ENCODE peak calls at places on chromosomes 1 and 21, in ten cellular contexts. P, A, V, W, I, Y, X, B, Z and D are unnamed samples.

GRCh38 chr1:173405758-173406344 is 71.3 kb upstream of the PRDX6 start:
- DNase-seq in P (no peak), A (no peak), V (no peak), W (peak; percentile 42), I (no peak), Y (no peak), X (no peak), B (peak; percentile 66), Z (no peak), D (no peak)

GRCh38 chr1:67834246-67834877 is 1.1 kb upstream of the GNG12 start:
- DNase-seq in P (no peak), A (no peak), V (no peak), W (no peak), I (no peak), Y (no peak), X (no peak), B (no peak), Z (no peak), D (no peak)

GRCh38 chr1:24897263-24898151 is 32.6 kb downstream of the RUNX3 start:
- DNase-seq in P (no peak), A (no peak), V (peak; percentile 17), W (no peak), I (no peak), Y (no peak), X (no peak), B (no peak), Z (peak; percentile 35), D (no peak)

GRCh38 chr1:151756291-151756690 is 7.0 kb downstream of the MRPL9 start:
- DNase-seq in P (no peak), A (no peak), V (no peak), W (peak; percentile 14), I (no peak), Y (no peak), X (no peak), B (peak; percentile 5), Z (no peak), D (no peak)

GRCh38 chr1:67191668-67192520 is 25.6 kb downstream of the IL23R start:
- DNase-seq in P (no peak), A (no peak), V (no peak), W (peak; percentile 52), I (no peak), Y (no peak), X (peak; percentile 32), B (no peak), Z (no peak), D (no peak)

GRCh38 chr1:171625225-171625624 is 3.2 kb downstream of the MYOCOS start:
- DNase-seq in P (no peak), A (no peak), V (no peak), W (no peak), I (no peak), Y (no peak), X (no peak), B (no peak), Z (no peak), D (no peak)

GRCh38 chr1:21329209-21329844 is 39.1 kb upstream of the ECE1 start:
- DNase-seq in P (no peak), A (no peak), V (no peak), W (no peak), I (no peak), Y (peak; percentile 43), X (no peak), B (no peak), Z (no peak), D (no peak)

GRCh38 chr1:17356387-17356992 is 15.5 kb upstream of the PADI6 start:
- DNase-seq in P (no peak), A (no peak), V (no peak), W (no peak), I (peak; percentile 29), Y (no peak), X (no peak), B (no peak), Z (no peak), D (no peak)

GRCh38 chr1:167499106-167499505 is 19.2 kb downstream of the CD247 start:
- DNase-seq in P (no peak), A (no peak), V (no peak), W (no peak), I (no peak), Y (peak; percentile 48), X (no peak), B (no peak), Z (no peak), D (peak; percentile 8)

GRCh38 chr21:40846566-40847411 is at the start of gene DSCAM:
- DNase-seq in P (no peak), A (no peak), V (no peak), W (no peak), I (peak; percentile 63), Y (no peak), X (no peak), B (no peak), Z (no peak), D (no peak)

GRCh38 chr1:108715932-108716331 is 3.2 kb downstream of the FNDC7 start:
- DNase-seq in P (no peak), A (no peak), V (no peak), W (peak; percentile 46), I (no peak), Y (no peak), X (no peak), B (no peak), Z (no peak), D (no peak)

GRCh38 chr1:66725885-66726665 is 26.2 kb upstream of the DYNLT5 start:
- DNase-seq in P (peak; percentile 14), A (peak; percentile 80), V (no peak), W (peak; percentile 85), I (peak; percentile 72), Y (peak; percentile 73), X (peak; percentile 43), B (peak; percentile 85), Z (no peak), D (peak; percentile 15)

GRCh38 chr1:91795601-91796389 is 90.2 kb downstream of the TGFBR3 start:
- DNase-seq in P (no peak), A (no peak), V (no peak), W (peak; percentile 75), I (no peak), Y (no peak), X (no peak), B (peak; percentile 89), Z (no peak), D (no peak)

GRCh38 chr21:14836950-14837349 is 227.8 kb downstream of the NRIP1 start:
- DNase-seq in P (no peak), A (no peak), V (no peak), W (peak; percentile 16), I (no peak), Y (no peak), X (no peak), B (no peak), Z (no peak), D (no peak)

GRCh38 chr1:2933431-2934172 is 87.7 kb upstream of the ACTRT2 start:
- DNase-seq in P (no peak), A (no peak), V (no peak), W (no peak), I (no peak), Y (no peak), X (no peak), B (no peak), Z (peak; percentile 19), D (no peak)

GRCh38 chr1:45146833-45147232 is 59.6 kb downstream of the ZSWIM5 start:
- DNase-seq in P (no peak), A (no peak), V (no peak), W (no peak), I (no peak), Y (no peak), X (no peak), B (no peak), Z (no peak), D (no peak)

GRCh38 chr21:39429445-39429844 is 16.1 kb downstream of the LCA5L start:
- DNase-seq in P (no peak), A (no peak), V (no peak), W (no peak), I (no peak), Y (no peak), X (no peak), B (no peak), Z (no peak), D (no peak)

DNA sequence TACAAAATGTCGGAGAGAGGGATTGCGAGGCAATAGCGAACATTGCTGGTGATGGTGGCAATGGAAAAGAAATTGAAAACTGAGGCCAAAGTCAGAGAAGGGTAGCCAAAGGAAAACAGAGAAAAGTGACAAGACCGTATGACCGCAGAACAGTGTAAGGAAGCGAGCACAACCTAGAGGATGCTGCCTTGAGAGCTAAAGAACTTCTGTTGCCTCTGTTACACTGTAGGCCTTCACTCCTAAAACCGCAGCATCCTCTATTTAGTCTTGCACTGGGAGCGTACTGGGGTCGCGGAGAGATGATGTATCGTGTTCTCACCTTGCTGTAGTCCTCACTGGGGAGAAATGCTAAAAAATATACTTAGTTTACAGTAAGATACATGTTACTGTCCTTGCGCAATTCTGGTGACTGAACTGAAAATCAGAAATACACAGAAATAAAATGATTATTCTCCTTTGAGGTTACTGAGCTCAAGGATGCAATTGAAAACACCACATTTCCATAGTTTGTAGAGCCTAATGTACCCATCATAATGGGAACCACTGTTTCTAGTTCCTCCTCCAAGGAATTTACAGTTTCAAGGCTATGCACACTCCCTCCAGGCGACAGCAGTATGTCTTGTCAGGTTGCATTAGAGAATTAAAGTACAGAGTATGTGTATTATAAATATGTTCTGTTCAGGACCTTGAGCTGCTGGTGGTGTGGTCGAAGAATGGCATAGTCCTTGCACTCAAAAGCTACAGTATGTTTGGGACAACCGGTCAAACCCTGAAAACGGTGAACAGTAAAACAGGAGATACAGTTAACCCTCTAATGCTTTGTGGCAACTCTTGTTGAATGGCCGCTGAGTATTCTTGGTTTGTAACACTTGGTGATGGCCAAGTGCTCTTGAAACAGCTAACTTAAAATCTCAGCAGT is 1.3 kb downstream of the NEK7 start:
- DNase-seq in P (no peak), A (no peak), V (no peak), W (peak; percentile 45), I (peak; percentile 39), Y (peak; percentile 55), X (no peak), B (peak; percentile 52), Z (no peak), D (no peak)
- TF ChIP-seq CTCF in P (no peak), A (no peak), V (no peak), W (no peak), I (no peak), Y (no peak), X (no peak), B (no peak), Z (no peak), D (no peak)

GRCh38 chr1:246580497-246581047 is 14.3 kb downstream of the CNST start:
- DNase-seq in P (no peak), A (no peak), V (no peak), W (no peak), I (no peak), Y (no peak), X (no peak), B (no peak), Z (no peak), D (no peak)
- H3K4me1 ChIP-seq in P (peaks cover 88% of the 10 kb centered on the region), A (peaks cover 32% of the 10 kb centered on the region), V (peaks cover 3% of the 10 kb centered on the region), W (peaks cover 41% of the 10 kb centered on the region), I (no peaks in the 10 kb centered on the region), Y (peaks cover 46% of the 10 kb centered on the region), X (peaks cover 36% of the 10 kb centered on the region), B (peaks cover 13% of the 10 kb centered on the region), Z (peaks cover 65% of the 10 kb centered on the region), D (peaks cover 52% of the 10 kb centered on the region)

GRCh38 chr1:28648493-28649238 is at the start of gene RNU11:
- DNase-seq in P (peak; percentile 84), A (peak; percentile 87), V (peak; percentile 93), W (peak; percentile 98), I (peak; percentile 90), Y (peak; percentile 98), X (peak; percentile 75), B (peak; percentile 99), Z (peak; percentile 87), D (peak; percentile 88)
- TF ChIP-seq CTCF in P (no peak), A (no peak), V (peak; percentile 23), W (no peak), I (no peak), Y (peak; percentile 32), X (peak; percentile 7), B (peak; percentile 2), Z (no peak), D (no peak)

GRCh38 chr1:185311589-185312225 is 5.3 kb downstream of the IVNS1ABP start:
- DNase-seq in P (no peak), A (no peak), V (no peak), W (no peak), I (no peak), Y (no peak), X (no peak), B (peak; percentile 33), Z (no peak), D (no peak)
- H3K4me1 ChIP-seq in P (peaks cover 80% of the 10 kb centered on the region), A (peaks cover 37% of the 10 kb centered on the region), V (peaks cover 5% of the 10 kb centered on the region), W (peaks cover 41% of the 10 kb centered on the region), I (no peaks in the 10 kb centered on the region), Y (peaks cover 31% of the 10 kb centered on the region), X (peaks cover 8% of the 10 kb centered on the region), B (no peaks in the 10 kb centered on the region), Z (peaks cover 47% of the 10 kb centered on the region), D (peaks cover 39% of the 10 kb centered on the region)